ENCODE peak calls at places on chromosomes 5 and 9, in seven cellular contexts. N is heart left ventricle, T is adrenal gland, P is upper lobe of left lung, V is uterus, G is GM12878, Y is body of pancreas. U is an unnamed sample.

GRCh38 chr9:79812507-79813261 is 240.9 kb downstream of the TLE4 start:
- DNase-seq in Y (no peak), N (no peak), V (no peak), T (no peak), P (no peak), G (peak; percentile 55), U (peak; percentile 50)

GRCh38 chr9:38068616-38068865 is 486 bp downstream of the SHB start:
- DNase-seq in P (no peak), V (no peak), Y (peak; percentile 56), G (no peak), N (no peak), T (peak; percentile 41), U (peak; percentile 29)

GRCh38 chr5:36728697-36729543 is 122.5 kb downstream of the SLC1A3 start:
- DNase-seq in G (no peak), V (no peak), T (no peak), Y (no peak), N (no peak), P (no peak), U (no peak)

GRCh38 chr9:5851445-5851844 is 18.5 kb upstream of the ERMP1 start:
- DNase-seq in V (no peak), T (peak; percentile 46), N (no peak), G (peak; percentile 90), P (no peak), Y (no peak), U (no peak)

GRCh38 chr5:56183507-56183906 is 49.6 kb downstream of the ANKRD55 start:
- DNase-seq in T (no peak), P (no peak), V (no peak), N (no peak), Y (no peak), G (no peak), U (no peak)

GRCh38 chr9:33101104-33101951 is 24.9 kb upstream of the SMU1 start:
- DNase-seq in T (peak; percentile 93), V (no peak), Y (no peak), N (no peak), G (no peak), P (no peak), U (no peak)

GRCh38 chr5:15634771-15635347 is 134.9 kb downstream of the FBXL7 start:
- DNase-seq in T (no peak), Y (no peak), V (no peak), G (no peak), P (no peak), N (no peak), U (no peak)

GRCh38 chr5:93598141-93598996 is 15.3 kb downstream of the NR2F1 start:
- DNase-seq in Y (no peak), P (peak; percentile 67), T (no peak), G (no peak), N (no peak), V (no peak), U (no peak)

GRCh38 chr9:128891354-128892222 is 9.7 kb downstream of the LRRC8A start:
- DNase-seq in P (no peak), V (no peak), T (peak; percentile 41), N (no peak), Y (no peak), G (no peak), U (no peak)

GRCh38 chr9:132309056-132309455 is 45.7 kb downstream of the SETX start:
- DNase-seq in N (no peak), V (no peak), T (no peak), G (no peak), Y (no peak), P (no peak), U (no peak)

GRCh38 chr5:45109636-45110035 is 300.9 kb downstream of the MRPS30 start:
- DNase-seq in P (no peak), N (no peak), V (no peak), T (no peak), G (no peak), Y (no peak), U (no peak)

GRCh38 chr5:74570250-74570649 is 70.3 kb downstream of the ENC1 start:
- DNase-seq in V (no peak), Y (no peak), N (no peak), G (no peak), T (no peak), P (no peak), U (no peak)

GRCh38 chr9:127177682-127178265 is 55.3 kb upstream of the ANGPTL2 start:
- DNase-seq in V (peak; percentile 11), P (no peak), Y (peak; percentile 2), T (no peak), N (no peak), G (no peak), U (no peak)

GRCh38 chr5:44294492-44294891 is 94.7 kb downstream of the FGF10 start:
- DNase-seq in P (no peak), N (peak; percentile 42), G (no peak), V (peak; percentile 41), Y (peak; percentile 19), T (peak; percentile 25), U (no peak)

GRCh38 chr5:67350600-67351315 is 154.2 kb upstream of the CD180 start:
- DNase-seq in V (no peak), P (peak; percentile 28), N (no peak), G (no peak), Y (no peak), T (no peak), U (no peak)

DNA sequence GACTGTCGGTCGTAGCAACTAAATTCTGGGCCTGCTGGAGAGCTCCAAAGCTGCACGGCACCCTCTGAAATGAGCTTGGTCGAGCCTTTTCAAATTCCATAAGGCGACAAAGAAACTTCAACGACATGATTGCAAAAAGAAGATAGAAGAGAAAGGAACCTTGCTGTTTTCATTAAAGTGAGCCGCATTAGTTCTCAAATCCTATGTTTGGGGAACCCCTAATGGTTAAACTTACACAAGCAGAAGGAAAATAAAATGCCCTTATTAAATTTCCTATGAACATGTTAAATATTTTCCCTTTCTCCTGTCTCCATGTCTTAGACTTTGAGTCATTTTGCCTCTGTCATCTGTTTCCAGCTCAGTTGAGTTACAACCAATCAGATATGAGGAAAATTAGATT is 735.7 kb upstream of the WWC1 start:
- DNase-seq in V (no peak), P (no peak), G (no peak), Y (no peak), N (no peak), T (no peak), U (no peak)
- TF ChIP-seq CTCF in V (no peak), P (no peak), G (no peak), Y (no peak), N (no peak), T (no peak), U (no peak)

GRCh38 chr5:141636413-141637265 is at the start of the genes HDAC3 and RELL2:
- DNase-seq in G (no peak), Y (peak; percentile 95), V (peak; percentile 96), T (peak; percentile 95), N (peak; percentile 94), P (peak; percentile 100), U (peak; percentile 98)
- TF ChIP-seq POLR2A in G (peak; percentile 72), Y (peak; percentile 78), V (peak; percentile 93), T (peak; percentile 80), N (peak; percentile 63), P (no peak), U (peak; percentile 90)

GRCh38 chr9:136527131-136527530 is 18.7 kb downstream of the NOTCH1 start:
- DNase-seq in T (no peak), Y (no peak), N (no peak), P (no peak), G (no peak), V (no peak), U (no peak)

GRCh38 chr9:136526625-136527066 is 19.2 kb downstream of the NOTCH1 start:
- DNase-seq in G (no peak), T (no peak), P (no peak), V (no peak), N (no peak), Y (peak; percentile 47), U (peak; percentile 84)

GRCh38 chr9:136525207-136525606 is 20.6 kb downstream of the NOTCH1 start:
- DNase-seq in P (no peak), V (no peak), T (no peak), G (no peak), Y (no peak), N (no peak), U (no peak)

GRCh38 chr9:136527721-136528710 is 17.8 kb downstream of the NOTCH1 start:
- DNase-seq in P (no peak), T (no peak), Y (no peak), G (no peak), V (no peak), N (no peak), U (no peak)

GRCh38 chr9:136525841-136526499 is 19.9 kb downstream of the NOTCH1 start:
- DNase-seq in N (no peak), Y (peak; percentile 76), V (no peak), P (no peak), G (no peak), T (no peak), U (no peak)
- H3K4me1 ChIP-seq in N (peaks cover 32% of the 10 kb centered on the region), Y (peaks cover 81% of the 10 kb centered on the region), V (peaks cover 32% of the 10 kb centered on the region), P (peaks cover 99% of the 10 kb centered on the region), G (peaks cover 16% of the 10 kb centered on the region), T (no peaks in the 10 kb centered on the region), U (peaks cover 20% of the 10 kb centered on the region)

DNA sequence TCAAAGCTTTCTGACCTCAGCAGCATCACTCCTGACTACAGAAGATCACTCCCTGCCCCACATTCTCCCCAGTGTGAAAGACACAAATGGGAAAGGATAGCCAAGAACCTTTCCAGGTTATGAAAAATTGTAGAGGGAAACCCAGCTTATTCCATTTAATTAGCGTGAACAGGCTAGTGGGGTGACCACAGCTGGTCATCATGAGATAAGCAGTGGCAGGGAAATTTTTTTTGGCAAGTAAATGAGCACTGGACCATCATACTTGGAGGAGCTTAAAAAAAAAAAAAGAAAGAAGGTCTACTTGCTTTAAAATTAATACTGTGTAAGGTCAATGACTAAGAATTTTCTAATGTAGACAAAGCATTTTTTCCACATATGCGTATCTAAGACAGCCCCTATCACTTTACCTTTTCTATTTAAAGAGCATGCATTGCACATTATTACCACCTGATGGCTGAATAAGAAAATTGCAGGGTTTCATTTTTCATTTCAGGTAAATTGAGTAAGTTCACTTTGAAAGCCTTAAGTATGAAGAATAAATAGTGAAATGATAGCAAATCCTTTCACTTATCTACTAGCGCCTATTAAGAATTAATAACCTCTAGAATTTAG is 123.6 kb downstream of the ELAVL2 start:
- DNase-seq in P (no peak), V (no peak), N (no peak), T (no peak), G (no peak), Y (no peak), U (no peak)
- TF ChIP-seq CTCF in P (no peak), V (no peak), N (no peak), T (no peak), G (no peak), Y (no peak), U (no peak)

DNA sequence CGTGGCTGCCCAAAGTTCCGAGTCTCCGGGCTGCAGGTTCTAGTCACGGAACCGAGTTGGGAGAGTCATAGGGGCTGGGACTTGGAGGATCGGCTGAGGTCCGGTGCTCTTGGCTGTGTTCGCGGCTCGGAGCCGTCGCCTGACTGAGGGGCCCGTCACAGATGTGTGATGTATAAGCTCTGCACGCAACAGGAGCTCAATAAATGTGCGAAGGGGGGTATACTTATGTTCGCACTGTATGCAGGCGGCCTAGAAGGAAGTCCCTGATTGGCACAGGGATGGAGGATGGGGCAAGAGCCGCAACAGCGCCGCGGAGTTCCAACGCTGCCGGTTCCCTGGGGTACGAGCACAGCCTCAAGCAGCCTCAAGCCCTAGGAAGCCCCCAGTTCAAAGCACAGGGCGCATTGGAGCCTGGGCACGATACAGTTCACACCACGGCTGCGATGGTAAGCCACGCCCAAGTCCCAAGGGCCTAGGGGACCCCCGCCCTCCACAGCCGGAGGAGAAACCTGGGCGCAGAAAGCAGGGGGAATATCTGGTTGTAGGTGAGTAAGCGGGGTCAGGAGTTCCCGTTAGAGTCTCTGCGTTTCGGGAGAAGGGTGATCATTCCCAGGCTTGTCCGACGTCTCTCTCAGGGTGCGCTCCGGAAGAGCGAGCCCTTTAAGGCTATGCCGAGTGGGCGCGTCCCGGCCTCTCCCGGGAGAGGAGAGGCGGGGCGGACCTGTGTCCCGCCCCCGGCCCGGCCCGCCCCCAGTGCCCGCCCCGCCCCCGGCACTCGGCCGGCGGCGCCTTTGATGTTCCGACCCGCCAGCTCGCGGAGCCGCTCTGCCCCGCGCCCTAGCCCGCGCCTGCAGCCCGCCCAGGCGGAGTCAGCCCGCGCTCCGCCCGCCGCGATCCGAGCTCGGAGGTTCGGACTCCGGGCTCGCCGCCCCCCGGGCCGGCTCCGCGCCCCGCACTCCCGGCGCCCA is at the start of gene TCF7:
- DNase-seq in V (peak; percentile 81), P (peak; percentile 95), T (peak; percentile 82), Y (peak; percentile 88), G (no peak), N (peak; percentile 72), U (peak; percentile 78)
- TF ChIP-seq POLR2A in V (no peak), P (no peak), T (no peak), Y (peak; percentile 47), G (peak; percentile 72), N (no peak), U (peak; percentile 85)

U was measured in Peyer's patch.